ENCODE peak calls at places on chromosomes 2 and 18, in seven cellular contexts. Y is right lobe of liver; J is iris pigment epithelial cell; X is activated effector memory CD4-positive, alpha-beta T cell treated with Interleukin-2 at 50 U/mL for 16 hours; D is osteocyte; S is activated CD8-positive, alpha-beta memory T cell treated with anti-CD3 and anti-CD28 coated beads for 48 hours; W is aorta. A is an unnamed sample.

GRCh38 chr2:128562471-128563347 is 244.0 kb upstream of the HS6ST1 start:
- DNase-seq in Y (no peak), J (peak), X (no peak), D (no peak), S (no peak), W (no peak), A (no peak)

GRCh38 chr2:30421551-30422436 is 25.3 kb upstream of the LCLAT1 start:
- DNase-seq in Y (no peak), J (peak), X (peak), D (no peak), S (no peak), W (no peak), A (no peak)

GRCh38 chr18:46152436-46152807 is 48.2 kb downstream of the HAUS1 start:
- DNase-seq in Y (no peak), J (peak), X (no peak), D (no peak), S (no peak), W (no peak), A (no peak)

GRCh38 chr2:121205321-121205942 is 79.6 kb downstream of the TFCP2L1 start:
- DNase-seq in Y (peak), J (no peak), X (no peak), D (no peak), S (no peak), W (no peak), A (no peak)

GRCh38 chr2:136149011-136149410 is 31.1 kb upstream of the CXCR4 start:
- DNase-seq in Y (no peak), J (no peak), X (no peak), D (no peak), S (no peak), W (no peak), A (no peak)

GRCh38 chr2:147789720-147790119 is 55.1 kb upstream of the ACVR2A start:
- DNase-seq in Y (no peak), J (peak), X (no peak), D (no peak), S (no peak), W (no peak), A (no peak)

GRCh38 chr18:57466307-57466706 is 31.1 kb downstream of the ONECUT2 start:
- DNase-seq in Y (no peak), J (no peak), X (no peak), D (no peak), S (no peak), W (no peak), A (no peak)

GRCh38 chr18:47422524-47422923 is 171.1 kb upstream of the SKOR2 start:
- DNase-seq in Y (no peak), J (no peak), X (no peak), D (no peak), S (no peak), W (no peak), A (no peak)

GRCh38 chr18:74803769-74804168 is 206.1 kb downstream of the ZNF407 start:
- DNase-seq in Y (no peak), J (no peak), X (no peak), D (no peak), S (no peak), W (no peak), A (no peak)

GRCh38 chr2:11866358-11867335 is 120.2 kb downstream of the LPIN1 start:
- DNase-seq in Y (no peak), J (no peak), X (no peak), D (no peak), S (no peak), W (no peak), A (no peak)

GRCh38 chr18:9734189-9734588 is 26.1 kb downstream of the RAB31 start:
- DNase-seq in Y (no peak), J (no peak), X (no peak), D (no peak), S (no peak), W (no peak), A (no peak)

GRCh38 chr18:55592572-55592971 is 4.6 kb upstream of the TCF4 start:
- DNase-seq in Y (no peak), J (peak), X (no peak), D (no peak), S (no peak), W (no peak), A (no peak)

GRCh38 chr2:127651987-127652550 is 6.1 kb downstream of the GPR17 start:
- DNase-seq in Y (peak), J (no peak), X (no peak), D (no peak), S (no peak), W (peak), A (peak)

GRCh38 chr2:121044412-121044811 is 240.6 kb downstream of the TFCP2L1 start:
- DNase-seq in Y (no peak), J (no peak), X (no peak), D (no peak), S (no peak), W (no peak), A (no peak)

GRCh38 chr18:78928076-78928475 is 51.5 kb upstream of the SALL3 start:
- DNase-seq in Y (no peak), J (no peak), X (no peak), D (no peak), S (no peak), W (no peak), A (no peak)

GRCh38 chr2:134276381-134277172 is 22.7 kb downstream of the MGAT5 start:
- DNase-seq in Y (no peak), J (peak), X (no peak), D (no peak), S (no peak), W (no peak), A (no peak)

GRCh38 chr2:11377915-11378649 is 33.6 kb upstream of the ROCK2 start:
- DNase-seq in Y (no peak), J (no peak), X (no peak), D (no peak), S (no peak), W (no peak), A (no peak)

GRCh38 chr2:236562434-236562833 is 7.2 kb upstream of the ACKR3 start:
- DNase-seq in Y (no peak), J (peak), X (no peak), D (no peak), S (no peak), W (no peak), A (no peak)

GRCh38 chr2:35933031-35933430 is 422.5 kb upstream of the CRIM1 start:
- DNase-seq in Y (no peak), J (peak), X (no peak), D (no peak), S (no peak), W (no peak), A (no peak)

GRCh38 chr2:152396763-152397162 is 61.8 kb downstream of the FMNL2 start:
- DNase-seq in Y (no peak), J (no peak), X (no peak), D (no peak), S (no peak), W (no peak), A (no peak)

GRCh38 chr2:185404578-185404977 is 334.0 kb upstream of the FSIP2 start:
- DNase-seq in Y (no peak), J (no peak), X (no peak), D (no peak), S (no peak), W (no peak), A (no peak)

GRCh38 chr18:49500136-49500921 is 13.3 kb upstream of the C18orf32 start:
- DNase-seq in Y (no peak), J (no peak), X (no peak), D (no peak), S (no peak), W (no peak), A (no peak)

GRCh38 chr2:105428387-105429018 is 29.7 kb upstream of the FHL2 start:
- DNase-seq in Y (no peak), J (no peak), X (no peak), D (peak), S (no peak), W (no peak), A (no peak)

GRCh38 chr18:62963522-62963921 is 248.2 kb downstream of the PHLPP1 start:
- DNase-seq in Y (no peak), J (no peak), X (no peak), D (no peak), S (no peak), W (no peak), A (no peak)

GRCh38 chr18:56171854-56172253 is 466.5 kb downstream of the TXNL1 start:
- DNase-seq in Y (no peak), J (no peak), X (no peak), D (no peak), S (no peak), W (no peak), A (no peak)

GRCh38 chr2:56001992-56002391 is 78.4 kb upstream of the EFEMP1 start:
- DNase-seq in Y (no peak), J (no peak), X (no peak), D (no peak), S (no peak), W (no peak), A (no peak)

GRCh38 chr2:12705742-12706141 is 11.0 kb upstream of the TRIB2 start:
- DNase-seq in Y (no peak), J (no peak), X (no peak), D (no peak), S (no peak), W (no peak), A (no peak)

GRCh38 chr2:11983870-11984269 is 237.4 kb downstream of the LPIN1 start:
- DNase-seq in Y (no peak), J (no peak), X (no peak), D (no peak), S (no peak), W (no peak), A (no peak)

GRCh38 chr2:73448856-73449255 is 63.2 kb downstream of the ALMS1 start:
- DNase-seq in Y (no peak), J (no peak), X (no peak), D (no peak), S (no peak), W (no peak), A (no peak)

GRCh38 chr2:122072666-122073065 is 317.2 kb downstream of the TSN start:
- DNase-seq in Y (no peak), J (peak), X (no peak), D (peak), S (no peak), W (no peak), A (no peak)

GRCh38 chr2:239224249-239224605 is 176.6 kb downstream of the HDAC4 start:
- DNase-seq in Y (no peak), J (no peak), X (no peak), D (no peak), S (no peak), W (no peak), A (no peak)

GRCh38 chr2:109655287-109655686 is 41.1 kb downstream of the SOWAHC start:
- DNase-seq in Y (no peak), J (no peak), X (no peak), D (no peak), S (no peak), W (no peak), A (no peak)

GRCh38 chr2:98134138-98134537 is 47.2 kb downstream of the VWA3B start:
- DNase-seq in Y (no peak), J (peak), X (no peak), D (peak), S (no peak), W (no peak), A (no peak)

GRCh38 chr18:2913398-2914005 is 66.7 kb downstream of the EMILIN2 start:
- DNase-seq in Y (no peak), J (no peak), X (no peak), D (peak), S (no peak), W (no peak), A (no peak)

GRCh38 chr2:238228700-238229099 is 11.1 kb downstream of the HES6 start:
- DNase-seq in Y (no peak), J (no peak), X (no peak), D (no peak), S (no peak), W (no peak), A (no peak)

GRCh38 chr2:161418715-161419337 is 2.7 kb downstream of the TBR1 start:
- DNase-seq in Y (no peak), J (no peak), X (no peak), D (no peak), S (no peak), W (no peak), A (no peak)

GRCh38 chr2:128395640-128396499 is 77.2 kb upstream of the HS6ST1 start:
- DNase-seq in Y (no peak), J (peak), X (no peak), D (no peak), S (no peak), W (no peak), A (no peak)

A was measured in caudate nucleus.